ENCODE peak calls at places on chromosomes 13 and 19, in seven cellular contexts. N is progenitor cell of endocrine pancreas; C is caudate nucleus; M is posterior cingulate gyrus; Y is T-cell; X is uterus; K is CD8-positive, alpha-beta memory T cell. I is an unnamed sample.

GRCh38 chr19:7852851-7853759 is 21.1 kb downstream of the PRR36 start:
- DNase-seq in N (peak; percentile 96), C (no peak), M (peak; percentile 79), Y (peak; percentile 36), X (peak; percentile 49), K (peak; percentile 49), I (peak; percentile 43)

GRCh38 chr19:48806818-48807589 is 3.8 kb downstream of the BCAT2 start:
- DNase-seq in N (peak; percentile 52), C (peak; percentile 54), M (no peak), Y (no peak), X (no peak), K (no peak), I (no peak)

GRCh38 chr19:32558607-32559228 is 22.3 kb upstream of the PDCD5 start:
- DNase-seq in N (no peak), C (no peak), M (no peak), Y (no peak), X (no peak), K (no peak), I (no peak)

GRCh38 chr13:39110518-39111097 is 72.4 kb downstream of the NHLRC3 start:
- DNase-seq in N (no peak), C (no peak), M (no peak), Y (no peak), X (no peak), K (no peak), I (no peak)

GRCh38 chr13:112346899-112347229 is 29.3 kb upstream of the SPACA7 start:
- DNase-seq in N (no peak), C (no peak), M (no peak), Y (no peak), X (no peak), K (no peak), I (no peak)

GRCh38 chr13:32086791-32087441 is 55.3 kb downstream of the FRY start:
- DNase-seq in N (no peak), C (no peak), M (no peak), Y (no peak), X (peak; percentile 31), K (no peak), I (no peak)

GRCh38 chr13:109336730-109337129 is 449.7 kb downstream of the IRS2 start:
- DNase-seq in N (no peak), C (no peak), M (no peak), Y (no peak), X (no peak), K (no peak), I (no peak)

GRCh38 chr13:44267966-44268365 is 105.7 kb upstream of the SERP2 start:
- DNase-seq in N (no peak), C (no peak), M (no peak), Y (no peak), X (no peak), K (no peak), I (no peak)

GRCh38 chr13:21742041-21742440 is 71.2 kb downstream of the FGF9 start:
- DNase-seq in N (no peak), C (no peak), M (no peak), Y (no peak), X (no peak), K (no peak), I (no peak)